ENCODE peak calls at places on chromosomes 16 and 17, in six cellular contexts. E is transverse colon, W is adrenal gland, M is ovary, P is IMR-90, B is A549. S is an unnamed sample.

GRCh38 chr17:41131979-41132378 is 8.0 kb upstream of the KRTAP4-12 start:
- DNase-seq in E (no peak), W (no peak), M (no peak), P (peak; percentile 67), B (no peak), S (no peak)

GRCh38 chr17:72539981-72540897 is 419.4 kb downstream of the SOX9 start:
- DNase-seq in E (peak; percentile 79), W (peak; percentile 56), M (peak; percentile 85), P (peak; percentile 61), B (peak; percentile 86), S (peak; percentile 81)

GRCh38 chr16:48029768-48030167 is 126.0 kb downstream of the ABCC12 start:
- DNase-seq in E (no peak), W (no peak), M (no peak), P (no peak), B (no peak), S (no peak)

GRCh38 chr17:71922439-71922838 is 198.4 kb upstream of the SOX9 start:
- DNase-seq in E (no peak), W (no peak), M (no peak), P (peak; percentile 85), B (no peak), S (no peak)

GRCh38 chr17:74601944-74602572 is 10.0 kb upstream of the CD300LD start:
- DNase-seq in E (peak; percentile 23), W (peak; percentile 58), M (no peak), P (peak; percentile 15), B (peak; percentile 79), S (peak; percentile 19)

GRCh38 chr17:27981978-27982377 is 60.5 kb upstream of the NLK start:
- DNase-seq in E (no peak), W (no peak), M (no peak), P (no peak), B (no peak), S (no peak)

GRCh38 chr17:41689497-41690299 is 1.0 kb downstream of the EIF1 start:
- DNase-seq in E (peak; percentile 34), W (peak; percentile 65), M (no peak), P (peak; percentile 69), B (no peak), S (peak; percentile 34)

GRCh38 chr16:89357055-89357454 is 133.3 kb downstream of the ANKRD11 start:
- DNase-seq in E (no peak), W (no peak), M (no peak), P (no peak), B (no peak), S (no peak)

GRCh38 chr16:50953266-50953665 is 197.8 kb downstream of the SALL1 start:
- DNase-seq in E (no peak), W (no peak), M (no peak), P (no peak), B (no peak), S (no peak)

GRCh38 chr17:44279586-44280344 is 11.8 kb upstream of the SLC4A1 start:
- DNase-seq in E (peak; percentile 80), W (peak; percentile 95), M (peak; percentile 86), P (peak; percentile 91), B (no peak), S (peak; percentile 87)

GRCh38 chr16:49858200-49859129 is 2.6 kb upstream of the ZNF423 start:
- DNase-seq in E (peak; percentile 58), W (peak; percentile 50), M (peak; percentile 80), P (no peak), B (peak; percentile 17), S (peak; percentile 65)

GRCh38 chr17:13425390-13425789 is 176.3 kb downstream of the HS3ST3A1 start:
- DNase-seq in E (no peak), W (no peak), M (no peak), P (no peak), B (no peak), S (no peak)

GRCh38 chr17:77160032-77160876 is 19.5 kb downstream of the SEC14L1 start:
- DNase-seq in E (no peak), W (no peak), M (no peak), P (no peak), B (no peak), S (no peak)

GRCh38 chr16:24035127-24035842 is 199.5 kb downstream of the PRKCB start:
- DNase-seq in E (peak; percentile 15), W (peak; percentile 2), M (no peak), P (no peak), B (no peak), S (no peak)

GRCh38 chr16:84462296-84463210 is 41.9 kb downstream of the MEAK7 start:
- DNase-seq in E (no peak), W (peak; percentile 37), M (no peak), P (no peak), B (no peak), S (no peak)

GRCh38 chr17:64411999-64412771 is 21.5 kb upstream of the PECAM1 start:
- DNase-seq in E (peak; percentile 41), W (peak; percentile 47), M (no peak), P (no peak), B (no peak), S (peak; percentile 21)

GRCh38 chr16:78443780-78444422 is 344.4 kb downstream of the WWOX start:
- DNase-seq in E (no peak), W (no peak), M (peak; percentile 24), P (no peak), B (no peak), S (no peak)

GRCh38 chr17:33109331-33110072 is 117.9 kb downstream of the SPACA3 start:
- DNase-seq in E (no peak), W (no peak), M (no peak), P (no peak), B (no peak), S (no peak)

GRCh38 chr16:3101018-3101840 is 2.1 kb upstream of the ZSCAN10 start:
- DNase-seq in E (no peak), W (no peak), M (no peak), P (no peak), B (peak; percentile 59), S (no peak)

GRCh38 chr16:85667841-85668413 is 20.8 kb downstream of the GINS2 start:
- DNase-seq in E (no peak), W (no peak), M (peak; percentile 14), P (no peak), B (no peak), S (no peak)

GRCh38 chr17:81086789-81087551 is 52.0 kb downstream of the BAIAP2 start:
- DNase-seq in E (peak; percentile 59), W (no peak), M (no peak), P (no peak), B (no peak), S (no peak)

GRCh38 chr16:87543436-87544191 is 50.8 kb upstream of the ZCCHC14 start:
- DNase-seq in E (no peak), W (no peak), M (no peak), P (no peak), B (no peak), S (no peak)

GRCh38 chr16:81620796-81621195 is 158.3 kb upstream of the PLCG2 start:
- DNase-seq in E (no peak), W (no peak), M (no peak), P (peak; percentile 19), B (no peak), S (peak; percentile 29)

GRCh38 chr17:4297351-4297750 is 33.6 kb upstream of the ANKFY1 start:
- DNase-seq in E (no peak), W (no peak), M (no peak), P (peak; percentile 7), B (no peak), S (no peak)

GRCh38 chr17:43170140-43170765 is 761 bp upstream of the NBR1 start:
- DNase-seq in E (peak; percentile 94), W (peak; percentile 96), M (peak; percentile 84), P (peak; percentile 95), B (peak; percentile 99), S (peak; percentile 90)
- TF ChIP-seq POLR2A in E (peak; percentile 69), W (no peak), M (peak; percentile 84), P (peak; percentile 42), B (no peak), S (peak; percentile 25)

GRCh38 chr16:30132591-30132990 is 9.6 kb upstream of the MAPK3 start:
- DNase-seq in E (no peak), W (no peak), M (no peak), P (no peak), B (no peak), S (no peak)
- TF ChIP-seq CTCF in E (no peak), W (no peak), M (no peak), P (no peak), B (no peak), S (no peak)

GRCh38 chr16:57480127-57480753 is 6.1 kb downstream of the DOK4 start:
- DNase-seq in E (peak; percentile 90), W (no peak), M (peak; percentile 55), P (peak; percentile 13), B (peak; percentile 80), S (peak; percentile 86)
- H3K4me3 ChIP-seq in E (peak overlapping the region; percentile 48), W (peak overlapping the region; percentile 48), M (peak overlapping the region; percentile 20), P (no peak overlapping the region), B (peak overlapping the region; percentile 48), S (no peak overlapping the region)

GRCh38 chr16:56424791-56425438 is 430 bp downstream of the AMFR start:
- DNase-seq in E (peak; percentile 39), W (peak; percentile 31), M (peak; percentile 78), P (no peak), B (peak; percentile 21), S (peak; percentile 29)

GRCh38 chr16:56428087-56428486 is 2.7 kb upstream of the AMFR start:
- DNase-seq in E (no peak), W (no peak), M (no peak), P (no peak), B (no peak), S (no peak)

GRCh38 chr16:56425439-56425832 is at the start of gene AMFR:
- DNase-seq in E (peak; percentile 75), W (peak; percentile 71), M (peak; percentile 74), P (peak; percentile 80), B (peak; percentile 75), S (peak; percentile 66)

GRCh38 chr16:56424404-56424765 is 960 bp downstream of the AMFR start:
- DNase-seq in E (no peak), W (no peak), M (no peak), P (no peak), B (no peak), S (no peak)

GRCh38 chr16:56426585-56426984 is 1.2 kb upstream of the AMFR start:
- DNase-seq in E (no peak), W (no peak), M (no peak), P (peak; percentile 16), B (no peak), S (no peak)
- TF ChIP-seq POLR2A in E (no peak), W (no peak), M (no peak), P (no peak), B (no peak), S (no peak)

GRCh38 chr17:69090365-69090764 is 29.6 kb upstream of the ABCA9 start:
- DNase-seq in E (no peak), W (no peak), M (no peak), P (no peak), B (no peak), S (no peak)

GRCh38 chr17:69088643-69089200 is 28.0 kb upstream of the ABCA9 start:
- DNase-seq in E (no peak), W (no peak), M (no peak), P (no peak), B (no peak), S (no peak)

GRCh38 chr17:69082696-69083095 is 22.0 kb upstream of the ABCA9 start:
- DNase-seq in E (no peak), W (no peak), M (no peak), P (no peak), B (no peak), S (no peak)

GRCh38 chr17:69084911-69085310 is 24.2 kb upstream of the ABCA9 start:
- DNase-seq in E (no peak), W (no peak), M (no peak), P (no peak), B (peak; percentile 31), S (peak; percentile 25)
- TF ChIP-seq CTCF in E (peak; percentile 17), W (peak; percentile 26), M (no peak), P (no peak), B (no peak), S (peak; percentile 39)

GRCh38 chr17:78736526-78737079 is 45.5 kb downstream of the CYTH1 start:
- DNase-seq in E (peak; percentile 94), W (peak; percentile 50), M (no peak), P (no peak), B (peak; percentile 89), S (peak; percentile 94)
- H3K4me3 ChIP-seq in E (peak overlapping the region; percentile 62), W (peak overlapping the region; percentile 33), M (peak overlapping the region; percentile 3), P (no peak overlapping the region), B (peak overlapping the region; percentile 61), S (peak overlapping the region; percentile 69)